ENCODE peak calls at places on chromosomes 11 and 22, in four cellular contexts. B is kidney, S is IMR-90, V is psoas muscle. K is an unnamed sample. For H3K4me1, the result is how much of the 10 kb centered on the place peaks cover.

GRCh38 chr11:412641-413119 is 2.1 kb downstream of the SIGIRR start:
- DNase-seq in B (peak), S (no peak), V (peak), K (no peak)

GRCh38 chr11:28017816-28018215 is 90.1 kb downstream of the KIF18A start:
- DNase-seq in B (no peak), S (peak), V (no peak), K (no peak)

GRCh38 chr22:19120829-19121630 is 1.2 kb downstream of the DGCR2 start:
- DNase-seq in B (no peak), S (peak), V (no peak), K (no peak)

GRCh38 chr11:83715927-83716525 is 429.9 kb upstream of the CCDC90B start:
- DNase-seq in B (no peak), S (no peak), V (no peak), K (no peak)

GRCh38 chr11:17504330-17505107 is 27.9 kb upstream of the ABCC8 start:
- DNase-seq in B (peak), S (peak), V (peak), K (peak)

GRCh38 chr11:87097582-87097981 is 59.8 kb downstream of the TMEM135 start:
- DNase-seq in B (no peak), S (peak), V (no peak), K (no peak)

GRCh38 chr11:2267306-2267861 is 3.0 kb downstream of the ASCL2 start:
- DNase-seq in B (no peak), S (no peak), V (peak), K (no peak)

GRCh38 chr22:50517495-50518260 is 7.7 kb downstream of the SCO2 start:
- DNase-seq in B (no peak), S (no peak), V (no peak), K (no peak)

GRCh38 chr11:61543606-61544306 is 35.2 kb downstream of the LRRC10B start:
- DNase-seq in B (no peak), S (peak), V (no peak), K (no peak)

GRCh38 chr22:45329536-45329936 is 19.8 kb downstream of the FAM118A start:
- DNase-seq in B (no peak), S (no peak), V (peak), K (peak)

GRCh38 chr11:111336582-111337256 is 38.4 kb downstream of the POU2AF3 start:
- DNase-seq in B (no peak), S (peak), V (no peak), K (no peak)
- H3K4me1 ChIP-seq in B (under half), S (under half), V (under half), K (under half)

DNA sequence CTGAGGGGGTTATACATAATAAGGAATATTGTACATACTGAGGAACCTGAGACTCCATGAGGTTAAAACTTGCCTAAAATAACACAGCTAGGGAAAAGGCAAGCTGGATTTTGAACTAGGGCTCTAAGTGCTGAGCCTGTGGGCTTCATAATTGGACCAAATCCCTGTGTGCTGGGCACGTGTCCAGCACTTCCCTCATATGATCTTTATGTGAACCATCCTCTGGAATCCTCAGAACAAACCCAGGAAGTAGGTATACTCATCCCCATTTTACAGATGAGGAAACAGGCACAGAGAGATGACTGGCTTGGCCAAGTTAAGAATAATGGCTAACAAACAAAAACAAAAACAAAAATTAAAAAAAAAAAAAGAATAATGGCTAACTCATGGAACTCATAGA is 14.9 kb downstream of the RTN4RL2 start:
- DNase-seq in B (no peak), S (peak), V (no peak), K (no peak)
- H3K4me1 ChIP-seq in B (under half), S (under half), V (under half), K (under half)

DNA sequence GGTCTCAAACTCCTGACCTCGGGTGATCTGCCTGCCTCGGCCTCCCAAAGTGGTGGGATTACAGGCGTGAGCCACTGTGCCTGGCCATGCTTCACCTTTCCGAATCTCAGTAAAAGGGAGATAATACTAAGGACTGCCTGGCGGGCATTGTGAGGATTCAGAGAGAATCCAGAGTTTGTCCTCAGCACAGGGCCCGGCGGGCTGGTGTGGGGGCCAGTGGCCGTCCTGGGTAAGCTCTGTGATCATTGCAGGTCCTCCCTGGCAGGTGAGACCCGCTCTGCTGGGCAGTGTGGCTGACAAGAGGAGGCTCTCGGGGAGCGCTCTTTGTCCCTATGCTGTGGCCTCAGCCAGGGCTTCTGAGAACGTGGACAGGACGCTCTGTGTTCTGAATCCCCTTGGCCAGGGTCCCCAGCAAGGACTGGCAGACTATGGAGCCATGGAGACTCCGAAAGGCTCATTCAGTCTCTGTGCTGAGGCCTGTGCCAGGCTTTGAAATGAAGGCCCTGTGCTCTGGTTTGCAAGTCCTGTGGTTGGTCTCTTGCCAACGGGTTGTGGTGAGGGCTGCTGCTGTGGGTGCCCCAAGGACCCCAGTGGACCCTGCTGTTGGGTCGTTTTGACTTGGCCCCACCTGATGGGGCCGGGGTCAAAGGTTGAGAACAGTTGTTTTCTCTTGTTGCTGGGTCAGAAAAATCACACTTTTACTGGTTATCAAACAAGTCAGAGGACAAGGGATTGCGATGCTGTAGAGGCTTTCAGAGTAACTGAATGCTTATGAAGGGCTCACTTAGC is 2.1 kb downstream of the TPCN2 start:
- DNase-seq in B (peak), S (no peak), V (no peak), K (no peak)
- H3K4me1 ChIP-seq in B (under half), S (under half), V (under half), K (under half)

GRCh38 chr11:132943737-132944556 is 588.4 kb downstream of the OPCML start:
- DNase-seq in B (peak), S (no peak), V (no peak), K (no peak)
- H3K4me1 ChIP-seq in B (under half), S (under half), V (under half), K (under half)

GRCh38 chr11:48056325-48057183 is 76.2 kb downstream of the PTPRJ start:
- DNase-seq in B (no peak), S (no peak), V (no peak), K (no peak)
- H3K4me1 ChIP-seq in B (under half), S (under half), V (under half), K (under half)

K was measured in heart right ventricle.